ENCODE peak calls at places on chromosomes 7 and 10, in seven cellular contexts. One of them, this sample, is unnamed.
A peak's percentile ranks its signal among the peaks of the same experiment; 100 is the strongest.

GRCh38 chr10:12724782-12725579 is 276.5 kb downstream of the CCDC3 start:
- DNase-seq in NCI-H1105: no peak
- DNase-seq in fibroblast of lung: no peak
- DNase-seq in cardiac fibroblast: no peak
- DNase-seq in GM18507: no peak
- DNase-seq in activated CD8-positive, alpha-beta memory T cell treated with anti-CD3 and anti-CD28 coated beads, Interleukin-2, amount 50 U/mL, for 48 hours: no peak
- DNase-seq in GM12865: no peak
- DNase-seq in this sample: no peak

GRCh38 chr10:100980327-100981110 is 6.8 kb downstream of the MRPL43 start:
- DNase-seq in NCI-H1105: no peak
- DNase-seq in fibroblast of lung: no peak
- DNase-seq in cardiac fibroblast: no peak
- DNase-seq in GM18507: no peak
- DNase-seq in activated CD8-positive, alpha-beta memory T cell treated with anti-CD3 and anti-CD28 coated beads, Interleukin-2, amount 50 U/mL, for 48 hours: peak; percentile 32
- DNase-seq in GM12865: no peak
- DNase-seq in this sample: peak; percentile 3

GRCh38 chr7:16645593-16646426 is at the start of the genes ANKMY2 and BZW2:
- DNase-seq in NCI-H1105: peak; percentile 92
- DNase-seq in fibroblast of lung: peak; percentile 96
- DNase-seq in cardiac fibroblast: peak; percentile 98
- DNase-seq in GM18507: peak; percentile 80
- DNase-seq in activated CD8-positive, alpha-beta memory T cell treated with anti-CD3 and anti-CD28 coated beads, Interleukin-2, amount 50 U/mL, for 48 hours: peak; percentile 91
- DNase-seq in GM12865: peak; percentile 96
- DNase-seq in this sample: peak; percentile 95

GRCh38 chr7:1694981-1695511 is 25.0 kb downstream of the ELFN1 start:
- DNase-seq in NCI-H1105: no peak
- DNase-seq in fibroblast of lung: no peak
- DNase-seq in cardiac fibroblast: no peak
- DNase-seq in GM18507: no peak
- DNase-seq in activated CD8-positive, alpha-beta memory T cell treated with anti-CD3 and anti-CD28 coated beads, Interleukin-2, amount 50 U/mL, for 48 hours: peak; percentile 28
- DNase-seq in GM12865: no peak
- DNase-seq in this sample: no peak

GRCh38 chr10:72085864-72086465 is 2.4 kb downstream of the SPOCK2 start:
- DNase-seq in NCI-H1105: no peak
- DNase-seq in fibroblast of lung: no peak
- DNase-seq in cardiac fibroblast: no peak
- DNase-seq in GM18507: no peak
- DNase-seq in activated CD8-positive, alpha-beta memory T cell treated with anti-CD3 and anti-CD28 coated beads, Interleukin-2, amount 50 U/mL, for 48 hours: no peak
- DNase-seq in GM12865: no peak
- DNase-seq in this sample: no peak

GRCh38 chr10:20892796-20893195 is 4.3 kb downstream of the NEBL start:
- DNase-seq in NCI-H1105: no peak
- DNase-seq in fibroblast of lung: peak; percentile 57
- DNase-seq in cardiac fibroblast: peak; percentile 22
- DNase-seq in GM18507: no peak
- DNase-seq in activated CD8-positive, alpha-beta memory T cell treated with anti-CD3 and anti-CD28 coated beads, Interleukin-2, amount 50 U/mL, for 48 hours: no peak
- DNase-seq in GM12865: no peak
- DNase-seq in this sample: no peak

GRCh38 chr10:13526952-13527863 is 1.6 kb downstream of the BEND7 start:
- DNase-seq in NCI-H1105: no peak
- DNase-seq in fibroblast of lung: peak; percentile 91
- DNase-seq in cardiac fibroblast: peak; percentile 11
- DNase-seq in GM18507: no peak
- DNase-seq in activated CD8-positive, alpha-beta memory T cell treated with anti-CD3 and anti-CD28 coated beads, Interleukin-2, amount 50 U/mL, for 48 hours: no peak
- DNase-seq in GM12865: no peak
- DNase-seq in this sample: no peak

GRCh38 chr10:69389827-69390490 is 26.8 kb downstream of the TACR2 start:
- DNase-seq in NCI-H1105: peak; percentile 5
- DNase-seq in fibroblast of lung: peak; percentile 55
- DNase-seq in cardiac fibroblast: peak; percentile 86
- DNase-seq in GM18507: no peak
- DNase-seq in activated CD8-positive, alpha-beta memory T cell treated with anti-CD3 and anti-CD28 coated beads, Interleukin-2, amount 50 U/mL, for 48 hours: no peak
- DNase-seq in GM12865: no peak
- DNase-seq in this sample: no peak

GRCh38 chr10:110915035-110915434 is 3.9 kb downstream of the BBIP1 start:
- DNase-seq in NCI-H1105: no peak
- DNase-seq in fibroblast of lung: no peak
- DNase-seq in cardiac fibroblast: no peak
- DNase-seq in GM18507: no peak
- DNase-seq in activated CD8-positive, alpha-beta memory T cell treated with anti-CD3 and anti-CD28 coated beads, Interleukin-2, amount 50 U/mL, for 48 hours: no peak
- DNase-seq in GM12865: no peak
- DNase-seq in this sample: no peak

GRCh38 chr7:97015787-97016391 is 8.7 kb downstream of the DLX5 start:
- DNase-seq in NCI-H1105: no peak
- DNase-seq in fibroblast of lung: no peak
- DNase-seq in cardiac fibroblast: no peak
- DNase-seq in GM18507: no peak
- DNase-seq in activated CD8-positive, alpha-beta memory T cell treated with anti-CD3 and anti-CD28 coated beads, Interleukin-2, amount 50 U/mL, for 48 hours: no peak
- DNase-seq in GM12865: no peak
- DNase-seq in this sample: no peak

GRCh38 chr10:11164806-11165590 is 147.3 kb downstream of the CELF2 start:
- DNase-seq in NCI-H1105: no peak
- DNase-seq in fibroblast of lung: peak; percentile 91
- DNase-seq in cardiac fibroblast: peak; percentile 80
- DNase-seq in GM18507: no peak
- DNase-seq in activated CD8-positive, alpha-beta memory T cell treated with anti-CD3 and anti-CD28 coated beads, Interleukin-2, amount 50 U/mL, for 48 hours: peak; percentile 81
- DNase-seq in GM12865: peak; percentile 85
- DNase-seq in this sample: peak; percentile 65

GRCh38 chr7:47594406-47594805 is 12.5 kb upstream of the TNS3 start:
- DNase-seq in NCI-H1105: no peak
- DNase-seq in fibroblast of lung: no peak
- DNase-seq in cardiac fibroblast: no peak
- DNase-seq in GM18507: no peak
- DNase-seq in activated CD8-positive, alpha-beta memory T cell treated with anti-CD3 and anti-CD28 coated beads, Interleukin-2, amount 50 U/mL, for 48 hours: no peak
- DNase-seq in GM12865: no peak
- DNase-seq in this sample: no peak

GRCh38 chr10:49164587-49165188 is 23.5 kb downstream of the TMEM273 start:
- DNase-seq in NCI-H1105: no peak
- DNase-seq in fibroblast of lung: peak; percentile 6
- DNase-seq in cardiac fibroblast: peak; percentile 53
- DNase-seq in GM18507: no peak
- DNase-seq in activated CD8-positive, alpha-beta memory T cell treated with anti-CD3 and anti-CD28 coated beads, Interleukin-2, amount 50 U/mL, for 48 hours: no peak
- DNase-seq in GM12865: peak; percentile 76
- DNase-seq in this sample: no peak

GRCh38 chr10:114665406-114665805 is 7.3 kb upstream of the ABLIM1 start:
- DNase-seq in NCI-H1105: peak; percentile 3
- DNase-seq in fibroblast of lung: peak; percentile 35
- DNase-seq in cardiac fibroblast: peak; percentile 19
- DNase-seq in GM18507: no peak
- DNase-seq in activated CD8-positive, alpha-beta memory T cell treated with anti-CD3 and anti-CD28 coated beads, Interleukin-2, amount 50 U/mL, for 48 hours: no peak
- DNase-seq in GM12865: no peak
- DNase-seq in this sample: no peak

GRCh38 chr7:134514663-134515062 is 12.7 kb upstream of the AKR1B10 start:
- DNase-seq in NCI-H1105: peak; percentile 57
- DNase-seq in fibroblast of lung: peak; percentile 65
- DNase-seq in cardiac fibroblast: peak; percentile 88
- DNase-seq in GM18507: peak; percentile 30
- DNase-seq in activated CD8-positive, alpha-beta memory T cell treated with anti-CD3 and anti-CD28 coated beads, Interleukin-2, amount 50 U/mL, for 48 hours: no peak
- DNase-seq in GM12865: peak; percentile 82
- DNase-seq in this sample: peak; percentile 12

GRCh38 chr7:101575731-101576130 is 53.4 kb downstream of the MYL10 start:
- DNase-seq in NCI-H1105: no peak
- DNase-seq in fibroblast of lung: no peak
- DNase-seq in cardiac fibroblast: no peak
- DNase-seq in GM18507: no peak
- DNase-seq in activated CD8-positive, alpha-beta memory T cell treated with anti-CD3 and anti-CD28 coated beads, Interleukin-2, amount 50 U/mL, for 48 hours: no peak
- DNase-seq in GM12865: no peak
- DNase-seq in this sample: no peak

GRCh38 chr10:119871881-119872609 is 598 bp downstream of the MCMBP start:
- DNase-seq in NCI-H1105: peak; percentile 13
- DNase-seq in fibroblast of lung: peak; percentile 27
- DNase-seq in cardiac fibroblast: peak; percentile 65
- DNase-seq in GM18507: no peak
- DNase-seq in activated CD8-positive, alpha-beta memory T cell treated with anti-CD3 and anti-CD28 coated beads, Interleukin-2, amount 50 U/mL, for 48 hours: peak; percentile 80
- DNase-seq in GM12865: peak; percentile 68
- DNase-seq in this sample: peak; percentile 70

GRCh38 chr10:11270135-11270857 is 252.6 kb downstream of the CELF2 start:
- DNase-seq in NCI-H1105: peak; percentile 45
- DNase-seq in fibroblast of lung: peak; percentile 51
- DNase-seq in cardiac fibroblast: peak; percentile 80
- DNase-seq in GM18507: peak; percentile 59
- DNase-seq in activated CD8-positive, alpha-beta memory T cell treated with anti-CD3 and anti-CD28 coated beads, Interleukin-2, amount 50 U/mL, for 48 hours: peak; percentile 87
- DNase-seq in GM12865: peak; percentile 95
- DNase-seq in this sample: peak; percentile 75

GRCh38 chr10:43196131-43196980 is 58.1 kb downstream of the CSGALNACT2 start:
- DNase-seq in NCI-H1105: no peak
- DNase-seq in fibroblast of lung: no peak
- DNase-seq in cardiac fibroblast: no peak
- DNase-seq in GM18507: no peak
- DNase-seq in activated CD8-positive, alpha-beta memory T cell treated with anti-CD3 and anti-CD28 coated beads, Interleukin-2, amount 50 U/mL, for 48 hours: no peak
- DNase-seq in GM12865: no peak
- DNase-seq in this sample: no peak

GRCh38 chr10:17396004-17396403 is 58.4 kb downstream of the ST8SIA6 start:
- DNase-seq in NCI-H1105: no peak
- DNase-seq in fibroblast of lung: no peak
- DNase-seq in cardiac fibroblast: no peak
- DNase-seq in GM18507: no peak
- DNase-seq in activated CD8-positive, alpha-beta memory T cell treated with anti-CD3 and anti-CD28 coated beads, Interleukin-2, amount 50 U/mL, for 48 hours: no peak
- DNase-seq in GM12865: no peak
- DNase-seq in this sample: no peak

GRCh38 chr7:1113548-1113885 is 25.6 kb downstream of the GPER1 start:
- DNase-seq in NCI-H1105: no peak
- DNase-seq in fibroblast of lung: no peak
- DNase-seq in cardiac fibroblast: no peak
- DNase-seq in GM18507: no peak
- DNase-seq in activated CD8-positive, alpha-beta memory T cell treated with anti-CD3 and anti-CD28 coated beads, Interleukin-2, amount 50 U/mL, for 48 hours: no peak
- DNase-seq in GM12865: no peak
- DNase-seq in this sample: no peak

GRCh38 chr10:112471878-112472487 is 25.0 kb downstream of the VTI1A start:
- DNase-seq in NCI-H1105: no peak
- DNase-seq in fibroblast of lung: peak; percentile 40
- DNase-seq in cardiac fibroblast: peak; percentile 75
- DNase-seq in GM18507: no peak
- DNase-seq in activated CD8-positive, alpha-beta memory T cell treated with anti-CD3 and anti-CD28 coated beads, Interleukin-2, amount 50 U/mL, for 48 hours: no peak
- DNase-seq in GM12865: peak; percentile 63
- DNase-seq in this sample: no peak

GRCh38 chr7:50217961-50218360 is 86.6 kb upstream of the IKZF1 start:
- DNase-seq in NCI-H1105: no peak
- DNase-seq in fibroblast of lung: no peak
- DNase-seq in cardiac fibroblast: no peak
- DNase-seq in GM18507: no peak
- DNase-seq in activated CD8-positive, alpha-beta memory T cell treated with anti-CD3 and anti-CD28 coated beads, Interleukin-2, amount 50 U/mL, for 48 hours: no peak
- DNase-seq in GM12865: no peak
- DNase-seq in this sample: no peak

This sample was measured in transverse colon.